ENCODE peak calls at places on chromosomes 13 and 19, in six cellular contexts. One of them, this sample, is unnamed.

GRCh38 chr19:5609881-5610280 is 12.7 kb downstream of the SAFB2 start:
- DNase-seq in A549: no peak
- DNase-seq in SK-N-SH: no peak
- DNase-seq in K562: no peak
- DNase-seq in IMR-90: no peak
- DNase-seq in HepG2: no peak
- DNase-seq in this sample: no peak

GRCh38 chr13:112558696-112559418 is 29.1 kb downstream of the TUBGCP3 start:
- DNase-seq in SK-N-SH: no peak
- DNase-seq in HepG2: no peak
- DNase-seq in IMR-90: no peak
- DNase-seq in A549: no peak
- DNase-seq in K562: no peak
- DNase-seq in this sample: no peak

GRCh38 chr13:49400755-49401659 is 42.9 kb downstream of the CAB39L start:
- DNase-seq in K562: no peak
- DNase-seq in HepG2: no peak
- DNase-seq in A549: no peak
- DNase-seq in SK-N-SH: peak
- DNase-seq in IMR-90: peak
- DNase-seq in this sample: no peak

GRCh38 chr13:95156208-95156607 is 145.0 kb downstream of the ABCC4 start:
- DNase-seq in K562: no peak
- DNase-seq in HepG2: peak
- DNase-seq in SK-N-SH: peak
- DNase-seq in A549: peak
- DNase-seq in IMR-90: peak
- DNase-seq in this sample: no peak

GRCh38 chr13:74134226-74134776 is at the start of gene KLF12:
- DNase-seq in SK-N-SH: peak
- DNase-seq in K562: peak
- DNase-seq in HepG2: peak
- DNase-seq in IMR-90: peak
- DNase-seq in A549: peak
- DNase-seq in this sample: peak

GRCh38 chr13:96816874-96817273 is 177.4 kb downstream of the OXGR1 start:
- DNase-seq in HepG2: no peak
- DNase-seq in K562: no peak
- DNase-seq in SK-N-SH: no peak
- DNase-seq in A549: no peak
- DNase-seq in IMR-90: no peak
- DNase-seq in this sample: no peak

GRCh38 chr19:47227347-47228167 is 3.4 kb downstream of the BBC3 start:
- DNase-seq in A549: peak
- DNase-seq in HepG2: peak
- DNase-seq in SK-N-SH: peak
- DNase-seq in K562: peak
- DNase-seq in IMR-90: peak
- DNase-seq in this sample: peak

GRCh38 chr13:60448907-60449510 is 52.0 kb downstream of the TDRD3 start:
- DNase-seq in A549: peak
- DNase-seq in SK-N-SH: peak
- DNase-seq in K562: peak
- DNase-seq in HepG2: peak
- DNase-seq in IMR-90: peak
- DNase-seq in this sample: no peak

GRCh38 chr13:61187471-61187870 is 228.2 kb downstream of the PCDH20 start:
- DNase-seq in SK-N-SH: no peak
- DNase-seq in K562: no peak
- DNase-seq in IMR-90: no peak
- DNase-seq in A549: no peak
- DNase-seq in HepG2: no peak
- DNase-seq in this sample: no peak

GRCh38 chr19:58575183-58576041 is 2.3 kb upstream of the MZF1 start:
- DNase-seq in K562: peak
- DNase-seq in SK-N-SH: peak
- DNase-seq in A549: peak
- DNase-seq in IMR-90: peak
- DNase-seq in HepG2: peak
- DNase-seq in this sample: peak

GRCh38 chr13:34161829-34162544 is 344.0 kb downstream of the RFC3 start:
- DNase-seq in SK-N-SH: no peak
- DNase-seq in K562: no peak
- DNase-seq in A549: peak
- DNase-seq in IMR-90: peak
- DNase-seq in HepG2: peak
- DNase-seq in this sample: no peak

GRCh38 chr13:63024458-63024857 is 1608.8 kb upstream of the PCDH20 start:
- DNase-seq in K562: no peak
- DNase-seq in SK-N-SH: peak
- DNase-seq in IMR-90: peak
- DNase-seq in A549: no peak
- DNase-seq in HepG2: no peak
- DNase-seq in this sample: no peak

GRCh38 chr13:66689628-66690027 is 540.5 kb downstream of the PCDH9 start:
- DNase-seq in K562: no peak
- DNase-seq in HepG2: no peak
- DNase-seq in IMR-90: peak
- DNase-seq in A549: peak
- DNase-seq in SK-N-SH: peak
- DNase-seq in this sample: no peak

GRCh38 chr13:107258599-107259187 is 690.8 kb upstream of the ARGLU1 start:
- DNase-seq in A549: no peak
- DNase-seq in SK-N-SH: no peak
- DNase-seq in IMR-90: peak
- DNase-seq in K562: no peak
- DNase-seq in HepG2: no peak
- DNase-seq in this sample: no peak

GRCh38 chr13:68708336-68708908 is 1399.2 kb upstream of the ATXN8OS start:
- DNase-seq in A549: no peak
- DNase-seq in HepG2: no peak
- DNase-seq in K562: peak
- DNase-seq in SK-N-SH: no peak
- DNase-seq in IMR-90: no peak
- DNase-seq in this sample: no peak

GRCh38 chr19:43738780-43739211 is 16.0 kb downstream of the SMG9 start:
- DNase-seq in SK-N-SH: no peak
- DNase-seq in IMR-90: no peak
- DNase-seq in HepG2: no peak
- DNase-seq in K562: no peak
- DNase-seq in A549: peak
- DNase-seq in this sample: no peak

GRCh38 chr19:532578-533484 is 1.3 kb downstream of the CDC34 start:
- DNase-seq in SK-N-SH: peak
- DNase-seq in IMR-90: peak
- DNase-seq in HepG2: peak
- DNase-seq in A549: peak
- DNase-seq in K562: peak
- DNase-seq in this sample: no peak

GRCh38 chr13:109494955-109495354 is 291.4 kb downstream of the IRS2 start:
- DNase-seq in HepG2: no peak
- DNase-seq in K562: no peak
- DNase-seq in A549: peak
- DNase-seq in IMR-90: peak
- DNase-seq in SK-N-SH: peak
- DNase-seq in this sample: no peak

GRCh38 chr19:33767898-33768413 is 28.7 kb upstream of the KCTD15 start:
- DNase-seq in SK-N-SH: no peak
- DNase-seq in A549: peak
- DNase-seq in IMR-90: peak
- DNase-seq in K562: peak
- DNase-seq in HepG2: peak
- DNase-seq in this sample: no peak

GRCh38 chr19:16188521-16188920 is 3.3 kb downstream of the FAM32A start:
- DNase-seq in IMR-90: no peak
- DNase-seq in HepG2: no peak
- DNase-seq in SK-N-SH: no peak
- DNase-seq in A549: no peak
- DNase-seq in K562: no peak
- DNase-seq in this sample: no peak

GRCh38 chr13:35767256-35767981 is 290.9 kb upstream of the MAB21L1 start:
- DNase-seq in HepG2: no peak
- DNase-seq in K562: no peak
- DNase-seq in A549: no peak
- DNase-seq in IMR-90: no peak
- DNase-seq in SK-N-SH: no peak
- DNase-seq in this sample: no peak

GRCh38 chr19:50858896-50859295 is 4.2 kb downstream of the KLK3 start:
- DNase-seq in HepG2: no peak
- DNase-seq in IMR-90: no peak
- DNase-seq in K562: peak
- DNase-seq in SK-N-SH: no peak
- DNase-seq in A549: no peak
- DNase-seq in this sample: no peak

GRCh38 chr13:49996951-49997895 is at the start of gene TRIM13:
- DNase-seq in SK-N-SH: peak
- DNase-seq in IMR-90: peak
- DNase-seq in HepG2: peak
- DNase-seq in K562: no peak
- DNase-seq in A549: peak
- DNase-seq in this sample: peak

GRCh38 chr19:10402441-10403038 is 802 bp downstream of the CDC37 start:
- DNase-seq in SK-N-SH: peak
- DNase-seq in A549: no peak
- DNase-seq in HepG2: peak
- DNase-seq in IMR-90: no peak
- DNase-seq in K562: peak
- DNase-seq in this sample: no peak

GRCh38 chr19:8387688-8388611 is 2.2 kb upstream of the RAB11B start:
- DNase-seq in IMR-90: no peak
- DNase-seq in K562: no peak
- DNase-seq in A549: peak
- DNase-seq in HepG2: peak
- DNase-seq in SK-N-SH: no peak
- DNase-seq in this sample: no peak

DNA sequence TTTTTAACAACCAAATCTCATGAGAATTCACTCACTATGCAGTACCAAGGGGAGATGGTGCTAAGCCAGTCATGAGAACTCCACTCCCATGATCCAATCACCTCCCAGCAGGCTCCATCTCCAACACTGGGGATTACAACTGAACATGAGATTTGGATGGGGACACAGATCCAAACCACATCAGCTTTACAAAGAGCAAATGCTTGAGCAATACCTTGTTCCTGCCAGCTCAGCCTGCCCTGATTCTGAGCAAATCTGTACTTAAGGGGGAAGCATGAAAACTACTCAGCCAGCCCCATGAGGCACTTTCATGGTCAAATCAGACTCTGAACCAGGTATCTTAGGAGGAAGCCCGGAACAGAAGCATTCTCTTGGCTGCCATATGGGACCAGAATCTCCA is 259.9 kb downstream of the TBC1D4 start:
- DNase-seq in A549: no peak
- DNase-seq in HepG2: no peak
- DNase-seq in IMR-90: peak
- DNase-seq in K562: no peak
- DNase-seq in SK-N-SH: no peak
- DNase-seq in this sample: no peak
- TF ChIP-seq SMC3 in A549: no peak
- TF ChIP-seq SMC3 in HepG2: no peak
- TF ChIP-seq SMC3 in IMR-90: no peak
- TF ChIP-seq SMC3 in K562: no peak
- TF ChIP-seq SMC3 in SK-N-SH: no peak
- TF ChIP-seq SMC3 in this sample: no peak

GRCh38 chr19:19145281-19145999 is 7.2 kb upstream of the TMEM161A start:
- DNase-seq in A549: no peak
- DNase-seq in K562: no peak
- DNase-seq in SK-N-SH: no peak
- DNase-seq in HepG2: no peak
- DNase-seq in IMR-90: no peak
- DNase-seq in this sample: no peak

GRCh38 chr19:19147344-19147743 is 9.1 kb upstream of the TMEM161A start:
- DNase-seq in IMR-90: no peak
- DNase-seq in SK-N-SH: no peak
- DNase-seq in K562: no peak
- DNase-seq in HepG2: no peak
- DNase-seq in A549: no peak
- DNase-seq in this sample: no peak

GRCh38 chr19:19149402-19149801 is 11.1 kb upstream of the TMEM161A start:
- DNase-seq in A549: no peak
- DNase-seq in K562: no peak
- DNase-seq in SK-N-SH: no peak
- DNase-seq in HepG2: no peak
- DNase-seq in IMR-90: no peak
- DNase-seq in this sample: no peak

GRCh38 chr19:19146000-19146608 is 7.8 kb upstream of the TMEM161A start:
- DNase-seq in A549: peak
- DNase-seq in IMR-90: peak
- DNase-seq in HepG2: peak
- DNase-seq in K562: peak
- DNase-seq in SK-N-SH: peak
- DNase-seq in this sample: no peak

DNA sequence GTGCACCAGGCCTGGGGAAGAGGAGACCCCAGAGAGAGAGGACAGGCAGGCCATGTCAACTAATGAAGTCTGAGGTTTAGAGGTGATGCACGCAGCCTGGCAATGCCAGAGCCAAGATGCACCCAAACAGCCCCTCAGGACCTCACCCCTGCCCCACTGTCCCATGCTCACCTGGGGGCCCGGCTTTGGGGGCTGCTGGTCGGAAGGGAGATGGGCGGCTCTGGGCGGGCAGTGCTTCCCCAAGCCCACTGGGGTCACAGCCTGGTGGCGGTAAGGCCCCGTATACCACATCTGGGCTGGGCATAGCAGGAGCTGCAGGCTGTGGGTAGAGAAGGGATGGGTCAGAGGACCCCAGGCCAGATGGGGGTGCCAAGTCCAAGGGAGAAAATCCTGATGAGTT is 8.6 kb upstream of the TMEM161A start:
- DNase-seq in HepG2: no peak
- DNase-seq in SK-N-SH: no peak
- DNase-seq in A549: no peak
- DNase-seq in K562: no peak
- DNase-seq in IMR-90: no peak
- DNase-seq in this sample: no peak
- TF ChIP-seq SMC3 in HepG2: no peak
- TF ChIP-seq SMC3 in SK-N-SH: no peak
- TF ChIP-seq SMC3 in A549: no peak
- TF ChIP-seq SMC3 in K562: no peak
- TF ChIP-seq SMC3 in IMR-90: no peak
- TF ChIP-seq SMC3 in this sample: no peak

DNA sequence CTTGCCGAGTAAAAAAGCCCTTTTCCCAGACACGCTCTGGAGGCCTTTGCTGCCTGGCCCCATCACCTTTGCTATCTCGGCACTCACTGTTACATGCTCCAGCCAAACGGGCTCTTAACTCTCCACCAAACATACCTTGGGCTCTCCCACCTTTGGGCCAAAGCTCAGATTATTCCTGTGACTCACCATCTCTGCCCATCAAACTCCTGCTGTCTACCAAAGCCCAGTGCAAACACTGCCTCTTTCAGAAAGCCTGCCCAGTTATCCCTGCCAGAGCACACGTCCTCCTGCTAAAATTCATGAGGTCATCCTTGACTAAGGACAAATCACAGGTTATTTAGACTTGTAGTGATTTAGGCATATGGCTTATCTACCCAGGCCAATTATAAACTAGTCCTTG is 48.1 kb upstream of the SERPINE3 start:
- DNase-seq in SK-N-SH: no peak
- DNase-seq in IMR-90: peak
- DNase-seq in K562: no peak
- DNase-seq in HepG2: peak
- DNase-seq in A549: peak
- DNase-seq in this sample: no peak
- TF ChIP-seq SMC3 in SK-N-SH: no peak
- TF ChIP-seq SMC3 in IMR-90: no peak
- TF ChIP-seq SMC3 in K562: no peak
- TF ChIP-seq SMC3 in HepG2: no peak
- TF ChIP-seq SMC3 in A549: no peak
- TF ChIP-seq SMC3 in this sample: no peak

GRCh38 chr19:52946322-52947310 is 16.1 kb downstream of the ZNF816 start:
- DNase-seq in SK-N-SH: peak
- DNase-seq in K562: peak
- DNase-seq in HepG2: no peak
- DNase-seq in A549: no peak
- DNase-seq in IMR-90: peak
- DNase-seq in this sample: no peak
- TF ChIP-seq SMC3 in SK-N-SH: no peak
- TF ChIP-seq SMC3 in K562: no peak
- TF ChIP-seq SMC3 in HepG2: no peak
- TF ChIP-seq SMC3 in A549: no peak
- TF ChIP-seq SMC3 in IMR-90: no peak
- TF ChIP-seq SMC3 in this sample: no peak

This sample was measured in GM12878.